ENCODE peak calls at places on chromosome 4, in eight cellular contexts. J is T-helper 2 cell; X is HTR-8/SVneo; B is iris pigment epithelial cell; M is amygdala; R is DMS79 treated with DMSO at 0.1 percent for 48 hours; P is mesenteric fat pad; N is activated effector memory CD4-positive, alpha-beta T cell treated with anti-CD3 and anti-CD28 coated beads, Interleukin-2, amount 50 U/mL, for 16 hours. A is an unnamed sample.

GRCh38 chr4:13611283-13611842 is 16.2 kb downstream of the BOD1L1 start:
- DNase-seq in J (no peak), X (no peak), B (peak; percentile 84), M (no peak), R (no peak), P (no peak), N (no peak), A (peak; percentile 43)

GRCh38 chr4:41560112-41560511 is 22.2 kb downstream of the LIMCH1 start:
- DNase-seq in J (no peak), X (no peak), B (no peak), M (no peak), R (no peak), P (no peak), N (no peak), A (no peak)

GRCh38 chr4:1880332-1880731 is 9.1 kb downstream of the NSD2 start:
- DNase-seq in J (no peak), X (no peak), B (no peak), M (no peak), R (no peak), P (no peak), N (no peak), A (no peak)

GRCh38 chr4:8728536-8729407 is 136.2 kb downstream of the CPZ start:
- DNase-seq in J (no peak), X (no peak), B (no peak), M (no peak), R (no peak), P (peak; percentile 60), N (peak; percentile 52), A (peak; percentile 20)

GRCh38 chr4:113049421-113050355 is at the start of gene ANK2:
- DNase-seq in J (no peak), X (no peak), B (peak; percentile 4), M (peak; percentile 47), R (peak; percentile 66), P (no peak), N (no peak), A (no peak)

GRCh38 chr4:2714071-2714770 is 41.9 kb downstream of the TNIP2 start:
- DNase-seq in J (no peak), X (no peak), B (peak; percentile 78), M (no peak), R (peak; percentile 31), P (peak; percentile 73), N (peak; percentile 71), A (no peak)

GRCh38 chr4:159282944-159283343 is 180.1 kb downstream of the RAPGEF2 start:
- DNase-seq in J (no peak), X (no peak), B (no peak), M (no peak), R (no peak), P (no peak), N (no peak), A (no peak)

GRCh38 chr4:74000301-74000700 is 1.8 kb upstream of the CXCL5 start:
- DNase-seq in J (no peak), X (no peak), B (no peak), M (no peak), R (no peak), P (no peak), N (no peak), A (no peak)

GRCh38 chr4:126306152-126306869 is 991.6 kb downstream of the FAT4 start:
- DNase-seq in J (no peak), X (no peak), B (peak; percentile 3), M (no peak), R (no peak), P (no peak), N (no peak), A (no peak)

GRCh38 chr4:108152980-108153379 is 15.8 kb downstream of the LEF1 start:
- DNase-seq in J (no peak), X (no peak), B (no peak), M (no peak), R (no peak), P (no peak), N (no peak), A (no peak)

GRCh38 chr4:26325191-26325590 is 4.4 kb downstream of the RBPJ start:
- DNase-seq in J (no peak), X (no peak), B (peak; percentile 73), M (no peak), R (no peak), P (no peak), N (no peak), A (no peak)

GRCh38 chr4:22515888-22516541 is at the start of gene ADGRA3:
- DNase-seq in J (no peak), X (peak; percentile 74), B (peak; percentile 64), M (peak; percentile 29), R (peak; percentile 24), P (peak; percentile 91), N (no peak), A (no peak)

GRCh38 chr4:4608214-4608537 is 66.3 kb upstream of the STX18 start:
- DNase-seq in J (no peak), X (no peak), B (no peak), M (no peak), R (no peak), P (no peak), N (no peak), A (no peak)

GRCh38 chr4:54099959-54100606 is at the start of gene GSX2:
- DNase-seq in J (no peak), X (no peak), B (no peak), M (no peak), R (no peak), P (no peak), N (no peak), A (no peak)

GRCh38 chr4:78601013-78601412 is 49.4 kb downstream of the ANXA3 start:
- DNase-seq in J (no peak), X (no peak), B (no peak), M (no peak), R (no peak), P (no peak), N (no peak), A (no peak)

GRCh38 chr4:80143305-80143679 is 54.0 kb upstream of the PRDM8 start:
- DNase-seq in J (no peak), X (no peak), B (no peak), M (no peak), R (no peak), P (no peak), N (no peak), A (no peak)

GRCh38 chr4:84529169-84529751 is 30.2 kb upstream of the NKX6-1 start:
- DNase-seq in J (no peak), X (no peak), B (peak; percentile 23), M (no peak), R (no peak), P (no peak), N (no peak), A (peak; percentile 12)

GRCh38 chr4:69239777-69240176 is 25.2 kb upstream of the UGT2B11 start:
- DNase-seq in J (no peak), X (no peak), B (no peak), M (no peak), R (no peak), P (no peak), N (no peak), A (no peak)

GRCh38 chr4:73870778-73871177 is 1.6 kb downstream of the CXCL1 start:
- DNase-seq in J (no peak), X (no peak), B (peak; percentile 80), M (no peak), R (no peak), P (no peak), N (no peak), A (no peak)

GRCh38 chr4:151321586-151321985 is 3.8 kb downstream of the SH3D19 start:
- DNase-seq in J (no peak), X (no peak), B (no peak), M (no peak), R (no peak), P (no peak), N (no peak), A (no peak)

GRCh38 chr4:184466634-184467033 is 7.7 kb downstream of the IRF2 start:
- DNase-seq in J (no peak), X (no peak), B (no peak), M (no peak), R (no peak), P (no peak), N (no peak), A (no peak)

GRCh38 chr4:166078956-166079355 is 205.9 kb downstream of the TLL1 start:
- DNase-seq in J (no peak), X (peak; percentile 26), B (peak; percentile 19), M (no peak), R (no peak), P (no peak), N (no peak), A (no peak)

GRCh38 chr4:148648599-148648998 is 206.4 kb upstream of the NR3C2 start:
- DNase-seq in J (no peak), X (no peak), B (no peak), M (no peak), R (no peak), P (no peak), N (no peak), A (no peak)

GRCh38 chr4:172978848-172979247 is 189.8 kb upstream of the GALNT7 start:
- DNase-seq in J (no peak), X (no peak), B (no peak), M (no peak), R (no peak), P (no peak), N (no peak), A (no peak)

GRCh38 chr4:64582492-64582891 is 173.2 kb upstream of the TECRL start:
- DNase-seq in J (no peak), X (no peak), B (no peak), M (no peak), R (no peak), P (no peak), N (no peak), A (no peak)